ENCODE peak calls at places on chromosomes 2 and 18, in nine cellular contexts. V is body of pancreas, R is A549, Z is right lobe of liver, D is esophagus squamous epithelium, B is heart left ventricle, M is IMR-90, N is sigmoid colon, S is stomach. O is an unnamed sample.

GRCh38 chr2:195532628-195533271 is 124.3 kb upstream of the SLC39A10 start:
- DNase-seq in V (no peak), M (peak; percentile 63), S (no peak), N (no peak), D (no peak), Z (no peak), R (no peak), B (no peak), O (no peak)

GRCh38 chr18:36158261-36158867 is 28.7 kb downstream of the ELP2 start:
- DNase-seq in M (peak; percentile 94), N (no peak), Z (no peak), D (no peak), V (no peak), R (no peak), S (no peak), B (no peak), O (no peak)

GRCh38 chr2:238719641-238720040 is 128.2 kb upstream of the TWIST2 start:
- DNase-seq in D (no peak), V (no peak), S (no peak), N (no peak), M (no peak), Z (peak; percentile 40), B (no peak), R (no peak), O (no peak)

GRCh38 chr2:70958759-70959158 is 19.7 kb upstream of the ANKRD53 start:
- DNase-seq in Z (no peak), B (no peak), R (no peak), V (no peak), M (no peak), D (no peak), S (peak; percentile 16), N (no peak), O (peak; percentile 55)

GRCh38 chr2:145411493-145411892 is 891.6 kb upstream of the ZEB2 start:
- DNase-seq in V (no peak), S (no peak), Z (no peak), B (no peak), R (no peak), D (no peak), M (no peak), N (no peak), O (no peak)

GRCh38 chr2:188314314-188315054 is 22.8 kb downstream of the GULP1 start:
- DNase-seq in V (no peak), M (no peak), D (no peak), R (no peak), S (no peak), B (no peak), Z (no peak), N (no peak), O (no peak)

GRCh38 chr18:79963658-79964329 is 649 bp upstream of the HSBP1L1 start:
- DNase-seq in S (no peak), D (no peak), N (no peak), B (no peak), M (no peak), R (no peak), Z (no peak), V (no peak), O (no peak)

GRCh38 chr2:101440127-101440738 is 34.7 kb downstream of the RFX8 start:
- DNase-seq in B (peak; percentile 71), R (no peak), N (no peak), S (peak; percentile 63), D (no peak), Z (no peak), V (peak; percentile 41), M (peak; percentile 66), O (no peak)

GRCh38 chr2:69779258-69779989 is 37.5 kb downstream of the ANXA4 start:
- DNase-seq in M (peak; percentile 25), S (no peak), N (no peak), R (peak; percentile 97), Z (no peak), D (no peak), B (no peak), V (no peak), O (no peak)

GRCh38 chr2:42566837-42567251 is 1.6 kb upstream of the MTA3 start:
- DNase-seq in M (no peak), D (no peak), V (no peak), R (no peak), B (no peak), N (no peak), S (no peak), Z (no peak), O (no peak)

DNA sequence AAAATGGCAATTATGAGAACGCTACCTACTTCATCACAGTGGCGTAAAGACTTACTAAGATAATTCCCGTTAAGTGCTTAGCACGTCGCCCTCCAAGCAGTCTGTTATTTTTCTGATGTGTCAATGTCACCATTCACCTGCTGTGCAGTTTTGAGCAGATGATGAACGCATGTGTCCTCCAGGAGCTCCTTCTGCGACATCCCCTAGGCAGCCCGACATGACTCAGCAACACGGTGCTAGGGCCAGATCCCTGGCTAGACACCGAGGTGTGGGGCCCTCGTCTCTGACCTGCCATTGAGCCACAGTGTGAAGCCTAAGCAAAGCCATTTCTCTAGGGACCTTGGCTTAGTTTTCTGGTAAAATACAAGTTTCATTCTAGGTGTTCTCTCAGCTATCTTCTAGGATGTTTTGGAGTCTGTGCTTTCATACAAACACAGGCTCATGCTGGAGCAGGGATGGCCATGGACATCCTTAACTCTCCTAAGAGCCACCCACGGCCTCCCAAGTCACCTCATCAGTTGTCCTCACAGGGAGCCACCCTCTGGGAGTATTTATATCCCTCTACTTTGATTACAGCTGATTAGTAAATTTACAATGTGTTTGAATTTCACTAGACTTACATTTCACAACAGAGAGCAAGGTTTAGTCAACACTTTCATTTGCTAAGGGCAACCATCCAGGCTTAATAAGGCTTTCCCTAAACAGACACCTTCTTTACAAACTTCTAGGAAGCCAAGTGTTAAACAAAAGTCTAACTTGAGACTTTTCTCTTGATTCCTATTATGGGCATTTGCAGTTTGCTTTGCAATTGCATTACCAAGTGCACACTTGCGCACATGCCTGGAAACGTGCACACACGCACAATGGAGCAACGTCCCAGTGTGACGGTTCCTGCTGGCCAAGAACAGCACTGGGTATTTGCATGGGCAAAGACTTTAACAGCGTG is 376.8 kb upstream of the ID2 start:
- DNase-seq in N (no peak), R (no peak), S (no peak), D (no peak), Z (peak; percentile 85), B (no peak), V (no peak), M (no peak), O (no peak)
- H3K27ac ChIP-seq in N (no peak overlapping the region), R (peak overlapping the region; percentile 62), S (no peak overlapping the region), D (peak overlapping the region; percentile 22), Z (peak overlapping the region; percentile 48), B (no peak overlapping the region), V (no peak overlapping the region), M (peak overlapping the region; percentile 69), O (no peak overlapping the region)

GRCh38 chr2:84243788-84244627 is 215.1 kb downstream of the SUCLG1 start:
- DNase-seq in R (no peak), N (no peak), Z (no peak), D (no peak), B (no peak), S (no peak), M (no peak), V (no peak), O (no peak)
- H3K4me1 ChIP-seq in R (no peaks in the 10 kb centered on the region), N (no peaks in the 10 kb centered on the region), Z (no peaks in the 10 kb centered on the region), D (no peaks in the 10 kb centered on the region), B (no peaks in the 10 kb centered on the region), S (no peaks in the 10 kb centered on the region), M (no peaks in the 10 kb centered on the region), V (no peaks in the 10 kb centered on the region), O (no peaks in the 10 kb centered on the region)

GRCh38 chr2:157220502-157220901 is 37.0 kb upstream of the GALNT5 start:
- DNase-seq in M (no peak), N (no peak), R (no peak), D (no peak), Z (no peak), V (no peak), S (no peak), B (no peak), O (no peak)

GRCh38 chr2:157218911-157219310 is 38.6 kb upstream of the GALNT5 start:
- DNase-seq in B (no peak), D (no peak), Z (no peak), M (no peak), S (no peak), R (no peak), V (no peak), N (no peak), O (no peak)

GRCh38 chr2:157223624-157224205 is 33.8 kb upstream of the GALNT5 start:
- DNase-seq in S (no peak), Z (no peak), B (no peak), N (no peak), M (no peak), R (no peak), D (no peak), V (no peak), O (no peak)

GRCh38 chr2:157217409-157217808 is 40.1 kb upstream of the GALNT5 start:
- DNase-seq in D (no peak), M (no peak), S (no peak), N (no peak), Z (no peak), V (no peak), B (no peak), R (no peak), O (no peak)

DNA sequence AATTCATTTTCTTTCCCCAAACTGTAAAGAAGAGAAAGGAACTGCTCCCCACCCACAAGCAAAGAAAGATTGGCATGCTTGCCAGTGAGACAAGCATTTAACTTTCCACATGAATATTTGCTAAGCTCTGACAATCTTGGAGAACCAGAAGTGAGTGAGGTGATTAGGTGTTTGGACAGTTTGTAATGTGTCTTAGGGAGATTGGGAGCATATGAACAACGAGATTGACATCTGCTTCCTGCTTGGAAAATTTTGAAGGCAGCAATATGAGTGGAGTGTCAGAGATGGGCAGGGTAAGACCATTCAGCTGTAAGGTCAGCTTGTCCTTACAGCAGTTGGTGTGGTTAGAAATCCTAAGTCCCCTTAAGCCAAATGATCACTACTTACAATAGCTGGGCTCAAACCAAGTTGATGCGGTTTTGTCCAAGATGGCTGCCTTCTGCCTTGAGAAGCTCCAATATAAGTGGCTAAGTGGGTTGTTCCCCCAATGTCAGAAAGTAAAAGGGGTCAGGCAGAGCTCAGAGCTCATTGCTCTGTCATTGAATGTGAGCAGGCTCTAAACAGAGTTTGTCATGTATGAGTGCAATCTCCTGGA is 36.0 kb upstream of the GALNT5 start:
- DNase-seq in D (no peak), B (no peak), M (no peak), R (no peak), V (no peak), N (no peak), Z (no peak), S (no peak), O (no peak)
- TF ChIP-seq POLR2A in D (no peak), B (no peak), M (no peak), R (no peak), V (no peak), N (no peak), Z (no peak), S (no peak), O (no peak)

DNA sequence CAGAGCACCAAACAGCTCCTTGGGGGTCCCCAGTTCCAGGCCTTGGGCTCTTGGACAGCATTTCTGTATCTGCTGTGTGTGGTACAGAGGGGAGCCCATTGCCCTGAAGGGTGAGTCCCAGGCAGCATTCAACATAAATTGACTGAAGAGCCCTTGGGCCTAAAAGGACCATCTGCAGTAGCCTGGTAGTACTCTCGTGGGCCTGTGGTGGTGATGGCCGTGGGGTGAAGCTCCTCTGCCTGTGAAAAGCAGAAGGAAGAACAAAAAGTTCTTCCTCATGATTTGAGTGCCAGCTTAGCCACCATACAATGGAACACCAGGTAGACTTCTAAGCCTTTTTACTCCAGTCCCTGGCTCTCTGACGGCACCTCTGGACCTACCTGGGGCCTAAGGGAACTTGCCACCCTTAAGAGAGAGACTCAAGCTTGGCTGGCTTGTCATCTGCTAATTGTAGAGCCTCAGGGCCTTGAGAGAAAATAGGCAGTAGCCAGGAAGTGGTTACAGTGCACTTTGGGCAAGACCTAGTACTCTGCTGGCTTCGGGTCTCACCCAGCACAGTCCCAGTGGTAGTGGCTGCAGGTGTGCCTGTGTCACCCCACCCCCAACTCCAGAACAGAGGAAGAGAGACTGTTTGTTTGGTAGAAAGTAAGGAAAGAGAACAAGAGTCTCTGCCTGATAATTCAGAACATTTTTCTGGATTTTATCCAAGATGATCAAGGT is 84.6 kb upstream of the CERS6 start:
- DNase-seq in D (no peak), S (no peak), R (no peak), V (no peak), M (no peak), N (no peak), B (no peak), Z (no peak), O (no peak)
- H3K27ac ChIP-seq in D (no peak overlapping the region), S (no peak overlapping the region), R (no peak overlapping the region), V (no peak overlapping the region), M (no peak overlapping the region), N (no peak overlapping the region), B (no peak overlapping the region), Z (no peak overlapping the region), O (no peak overlapping the region)